ENCODE peak calls at places on chromosomes 7 and 10, in six cellular contexts. Y is HCT116, P is K562, W is HepG2, J is SK-N-SH, I is H1. A is an unnamed sample.

GRCh38 chr10:110336111-110336721 is 31.5 kb upstream of the SMNDC1 start:
- DNase-seq in Y (no peak), I (peak; percentile 58), W (no peak), P (no peak), J (peak; percentile 33), A (no peak)

GRCh38 chr10:13001041-13001886 is at the start of gene CCDC3:
- DNase-seq in P (peak; percentile 76), J (peak; percentile 88), I (peak; percentile 77), Y (no peak), W (no peak), A (no peak)

GRCh38 chr7:43591551-43592180 is 8.8 kb downstream of the STK17A start:
- DNase-seq in I (no peak), Y (no peak), J (no peak), W (peak; percentile 31), P (no peak), A (no peak)

GRCh38 chr10:46229144-46229563 is 57.6 kb upstream of the ANTXRL start:
- DNase-seq in Y (no peak), W (peak; percentile 46), I (peak; percentile 86), J (peak; percentile 74), P (peak; percentile 82), A (no peak)

GRCh38 chr7:141838581-141838980 is 2.7 kb downstream of the PRSS37 start:
- DNase-seq in I (no peak), W (no peak), Y (no peak), P (peak; percentile 52), J (no peak), A (no peak)

GRCh38 chr10:99654791-99655190 is 4.5 kb upstream of the ENTPD7 start:
- DNase-seq in Y (no peak), P (no peak), I (no peak), W (no peak), J (no peak), A (peak; percentile 71)

GRCh38 chr7:25611196-25611595 is 382.9 kb upstream of the NPVF start:
- DNase-seq in J (no peak), I (no peak), Y (no peak), P (no peak), W (no peak), A (no peak)

GRCh38 chr10:28282341-28282740 is 20.5 kb downstream of the MPP7 start:
- DNase-seq in J (no peak), I (no peak), W (no peak), P (no peak), Y (no peak), A (no peak)

GRCh38 chr10:132452216-132452650 is 55.2 kb downstream of the PWWP2B start:
- DNase-seq in P (no peak), W (no peak), Y (no peak), I (no peak), J (no peak), A (no peak)

GRCh38 chr10:111130471-111130870 is 53.6 kb downstream of the ADRA2A start:
- DNase-seq in J (no peak), W (no peak), P (no peak), I (no peak), Y (no peak), A (no peak)

GRCh38 chr7:135684134-135684533 is 21.8 kb downstream of the STMP1 start:
- DNase-seq in W (no peak), J (no peak), I (no peak), Y (no peak), P (no peak), A (no peak)

GRCh38 chr10:120466006-120466405 is 9.0 kb downstream of the PLPP4 start:
- DNase-seq in J (no peak), P (no peak), W (no peak), I (no peak), Y (no peak), A (no peak)

GRCh38 chr10:14659626-14660196 is 115.0 kb downstream of the FAM107B start:
- DNase-seq in W (no peak), I (no peak), J (no peak), Y (no peak), P (no peak), A (no peak)

GRCh38 chr10:14573666-14574261 is 200.9 kb downstream of the FAM107B start:
- DNase-seq in W (no peak), Y (peak; percentile 33), P (no peak), J (no peak), I (no peak), A (no peak)

GRCh38 chr10:36538945-36539586 is 586.3 kb upstream of the ANKRD30A start:
- DNase-seq in J (no peak), P (no peak), Y (no peak), W (no peak), I (no peak), A (no peak)
- TF ChIP-seq JUND in J (no peak), P (no peak), Y (no peak), W (no peak), I (no peak), A (no peak)

GRCh38 chr10:124643281-124644009 is 100.7 kb downstream of the FAM53B start:
- DNase-seq in J (no peak), P (no peak), I (no peak), W (no peak), Y (no peak), A (no peak)

GRCh38 chr10:124644281-124644680 is 99.9 kb downstream of the FAM53B start:
- DNase-seq in I (no peak), J (no peak), W (no peak), P (no peak), Y (no peak), A (no peak)

GRCh38 chr10:124641282-124642075 is 102.7 kb downstream of the FAM53B start:
- DNase-seq in J (peak; percentile 65), Y (no peak), P (peak; percentile 43), W (no peak), I (no peak), A (no peak)

GRCh38 chr10:124640538-124641231 is 103.5 kb downstream of the FAM53B start:
- DNase-seq in P (peak; percentile 49), Y (no peak), I (no peak), J (no peak), W (no peak), A (no peak)

GRCh38 chr10:124642076-124642710 is 102.0 kb downstream of the FAM53B start:
- DNase-seq in Y (no peak), P (no peak), W (no peak), J (no peak), I (no peak), A (no peak)
- TF ChIP-seq JUND in Y (no peak), P (no peak), W (no peak), J (no peak), I (no peak), A (no peak)

GRCh38 chr7:116351966-116352365 is 141.6 kb downstream of the TES start:
- DNase-seq in Y (no peak), J (no peak), W (no peak), P (no peak), I (no peak), A (no peak)

GRCh38 chr7:116354171-116354545 is 143.8 kb downstream of the TES start:
- DNase-seq in W (no peak), P (no peak), I (no peak), J (no peak), Y (no peak), A (no peak)

GRCh38 chr7:116354546-116355422 is 144.4 kb downstream of the TES start:
- DNase-seq in I (no peak), J (peak; percentile 11), Y (peak; percentile 96), W (peak; percentile 12), P (no peak), A (peak; percentile 26)

GRCh38 chr7:116355423-116355765 is 144.1 kb upstream of the CAV2 start:
- DNase-seq in I (no peak), P (no peak), J (no peak), W (no peak), Y (no peak), A (no peak)

DNA sequence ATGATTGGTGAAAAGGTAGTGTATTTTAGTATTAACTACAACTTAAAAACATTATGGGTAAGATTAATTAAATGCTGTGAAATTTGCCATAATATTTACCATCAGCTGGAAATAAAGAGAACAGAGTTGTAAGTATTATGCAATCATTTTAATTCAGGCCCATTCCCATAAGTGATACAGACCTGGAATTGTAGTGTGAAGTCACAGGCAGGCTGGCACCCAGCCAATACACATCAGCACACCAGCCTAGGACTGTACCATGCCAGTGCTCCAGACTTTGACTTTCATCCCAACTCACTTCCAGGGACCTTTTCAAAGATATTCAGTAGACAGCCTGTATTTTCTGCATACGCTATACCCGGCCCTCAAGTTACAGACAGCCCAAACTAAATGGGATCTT is 143.3 kb downstream of the TES start:
- DNase-seq in W (no peak), Y (no peak), J (no peak), I (no peak), P (no peak), A (no peak)
- TF ChIP-seq JUND in W (no peak), Y (no peak), J (no peak), I (no peak), P (no peak), A (no peak)

GRCh38 chr10:103850572-103850895 is 4.8 kb downstream of the SH3PXD2A start:
- DNase-seq in I (no peak), J (no peak), W (no peak), Y (no peak), P (no peak), A (no peak)

GRCh38 chr10:103852856-103853255 is 2.5 kb downstream of the SH3PXD2A start:
- DNase-seq in P (no peak), W (no peak), I (no peak), Y (no peak), J (no peak), A (no peak)

GRCh38 chr10:103853428-103854264 is 1.7 kb downstream of the SH3PXD2A start:
- DNase-seq in J (no peak), Y (no peak), I (no peak), P (no peak), W (peak; percentile 90), A (no peak)

GRCh38 chr10:103851261-103851660 is 4.1 kb downstream of the SH3PXD2A start:
- DNase-seq in Y (no peak), I (no peak), P (no peak), J (no peak), W (no peak), A (no peak)

DNA sequence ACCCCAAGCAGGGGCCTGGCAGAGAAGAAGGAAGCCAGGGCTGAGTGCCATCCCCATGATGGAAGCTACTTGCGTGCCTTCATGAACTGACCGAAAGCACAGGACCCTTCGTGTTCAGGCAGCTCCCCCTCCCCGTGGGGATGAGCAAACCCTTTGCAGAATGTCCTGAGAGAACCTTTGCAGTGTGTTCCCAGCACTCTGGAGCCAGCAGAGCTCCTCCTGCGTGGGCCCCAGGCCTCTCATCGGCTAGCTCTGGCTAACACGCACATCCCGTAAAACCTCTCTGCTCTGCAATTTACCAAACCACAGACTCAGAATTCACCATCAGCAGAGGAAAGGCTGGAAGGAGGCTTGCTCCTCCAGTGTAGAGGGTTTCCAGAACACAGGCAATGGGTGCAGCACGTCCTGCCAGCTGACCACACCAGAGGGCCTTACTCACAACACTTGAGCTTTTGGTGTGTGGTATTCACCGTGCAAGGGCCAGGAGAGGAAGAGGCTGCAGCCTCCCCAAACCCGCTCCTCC is 3.1 kb downstream of the SH3PXD2A start:
- DNase-seq in Y (no peak), W (no peak), J (no peak), I (no peak), P (no peak), A (no peak)
- TF ChIP-seq JUND in Y (no peak), W (no peak), J (no peak), I (no peak), P (no peak), A (no peak)

GRCh38 chr7:102978280-102978679 is 65.5 kb downstream of the LRRC17 start:
- DNase-seq in P (no peak), W (no peak), I (no peak), J (no peak), Y (peak; percentile 67), A (no peak)
- TF ChIP-seq JUND in P (no peak), W (no peak), I (no peak), J (peak; percentile 29), Y (peak; percentile 61), A (no peak)

GRCh38 chr10:17290226-17290625 is 62.2 kb downstream of the VIM start:
- DNase-seq in P (peak; percentile 21), I (no peak), J (peak; percentile 40), Y (peak; percentile 50), W (no peak), A (peak; percentile 46)
- TF ChIP-seq JUND in P (peak; percentile 68), I (no peak), J (no peak), Y (no peak), W (no peak), A (no peak)